ENCODE peak calls at places on chromosomes 6 and 20, in ten cellular contexts. A is OCI-LY7, K is GM06990, J is colonic mucosa, O is choroid plexus epithelial cell, C is mammary epithelial cell, W is fibroblast of the aortic adventitia, U is foreskin fibroblast, Y is adrenal gland, B is left lung. Q is an unnamed sample.

GRCh38 chr6:166605752-166606151 is 19.3 kb upstream of the RAMACL start:
- DNase-seq in U (no peak), K (no peak), C (no peak), W (no peak), O (no peak), A (no peak), Y (no peak), J (no peak), B (no peak), Q (no peak)

GRCh38 chr20:11003341-11003740 is 329.5 kb upstream of the JAG1 start:
- DNase-seq in B (no peak), C (peak; percentile 44), O (no peak), K (no peak), Y (no peak), J (no peak), W (no peak), A (no peak), U (no peak), Q (no peak)

GRCh38 chr20:51128198-51128597 is 105.3 kb upstream of the KCNG1 start:
- DNase-seq in J (no peak), Y (no peak), C (peak; percentile 84), W (peak; percentile 53), O (peak; percentile 95), B (no peak), A (peak; percentile 57), K (no peak), U (peak; percentile 69), Q (no peak)

GRCh38 chr6:50128420-50129005 is 78.8 kb upstream of the DEFB112 start:
- DNase-seq in U (no peak), W (peak; percentile 37), B (no peak), K (no peak), Y (no peak), A (peak; percentile 27), O (peak; percentile 46), C (no peak), J (no peak), Q (no peak)

GRCh38 chr20:7113577-7114466 is 346.3 kb downstream of the BMP2 start:
- DNase-seq in B (no peak), O (peak; percentile 79), K (no peak), U (peak; percentile 5), C (peak; percentile 43), W (peak; percentile 59), A (peak; percentile 37), Y (peak; percentile 22), J (no peak), Q (no peak)

GRCh38 chr6:26507658-26508057 is 7.6 kb downstream of the BTN1A1 start:
- DNase-seq in O (no peak), Y (no peak), B (no peak), C (no peak), W (no peak), A (no peak), J (no peak), U (no peak), K (no peak), Q (no peak)

GRCh38 chr20:16580127-16580526 is 6.9 kb upstream of the KIF16B start:
- DNase-seq in J (peak; percentile 40), O (peak; percentile 64), W (peak; percentile 80), C (peak; percentile 76), Y (no peak), K (no peak), B (no peak), A (no peak), U (peak; percentile 76), Q (peak; percentile 79)

GRCh38 chr6:145071836-145072235 is 663.5 kb downstream of the EPM2A start:
- DNase-seq in C (peak; percentile 74), B (no peak), Y (no peak), K (no peak), J (no peak), A (no peak), W (peak; percentile 10), U (peak; percentile 80), O (peak; percentile 60), Q (no peak)

GRCh38 chr6:17156112-17156921 is 54.5 kb downstream of the STMND1 start:
- DNase-seq in A (peak; percentile 67), B (no peak), W (peak; percentile 92), K (peak; percentile 25), Y (peak; percentile 84), J (peak; percentile 84), U (peak; percentile 69), C (peak; percentile 49), O (peak; percentile 94), Q (peak; percentile 64)

GRCh38 chr6:13538600-13538999 is 35.8 kb upstream of the SIRT5 start:
- DNase-seq in J (no peak), C (no peak), O (no peak), K (no peak), U (no peak), B (no peak), Y (no peak), A (no peak), W (no peak), Q (no peak)

GRCh38 chr6:53335224-53335994 is 13.3 kb downstream of the ELOVL5 start:
- DNase-seq in U (no peak), J (peak; percentile 40), C (peak; percentile 14), Y (no peak), A (peak; percentile 93), W (no peak), B (no peak), O (no peak), K (peak; percentile 75), Q (no peak)

GRCh38 chr6:53339424-53339823 is 9.3 kb downstream of the ELOVL5 start:
- DNase-seq in A (no peak), C (no peak), K (no peak), U (no peak), W (no peak), O (no peak), B (no peak), Y (no peak), J (no peak), Q (no peak)

GRCh38 chr6:53338304-53338703 is 10.4 kb downstream of the ELOVL5 start:
- DNase-seq in Y (no peak), W (no peak), B (no peak), O (no peak), U (no peak), A (no peak), C (no peak), K (no peak), J (no peak), Q (no peak)

GRCh38 chr6:53333439-53334408 is 15.0 kb downstream of the ELOVL5 start:
- DNase-seq in K (no peak), O (no peak), C (no peak), A (no peak), B (no peak), Y (no peak), W (no peak), J (no peak), U (no peak), Q (no peak)

DNA sequence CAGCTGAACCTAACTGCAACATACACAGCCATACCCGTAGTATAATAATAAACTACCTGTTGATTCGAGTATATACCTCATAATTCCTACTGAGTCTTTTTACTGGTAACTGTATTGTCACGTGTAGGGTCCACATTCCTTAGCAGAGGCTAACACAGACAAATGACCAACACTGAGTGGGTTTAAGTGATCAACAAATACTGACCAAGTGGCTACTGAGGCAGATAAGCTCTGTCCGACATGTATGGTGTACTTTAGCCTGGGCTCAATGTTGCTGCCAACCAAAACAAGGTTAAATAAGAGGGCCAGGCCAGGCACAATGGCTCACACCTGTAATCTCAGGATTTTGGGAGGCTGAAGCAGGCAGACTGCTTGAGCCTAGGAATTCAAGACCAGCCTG is 12.7 kb downstream of the ELOVL5 start:
- DNase-seq in O (no peak), A (no peak), W (no peak), C (no peak), K (no peak), U (no peak), B (no peak), Y (no peak), J (no peak), Q (no peak)
- H3K4me3 ChIP-seq in O (no peak overlapping the region), A (peak overlapping the region; percentile 67), W (no peak overlapping the region), C (no peak overlapping the region), K (peak overlapping the region; percentile 55), U (no peak overlapping the region), B (no peak overlapping the region), Y (no peak overlapping the region), J (no peak overlapping the region), Q (no peak overlapping the region)

GRCh38 chr6:34463299-34463698 is 2.6 kb upstream of the PACSIN1 start:
- DNase-seq in J (no peak), O (no peak), A (no peak), Y (no peak), C (no peak), K (no peak), W (no peak), U (no peak), B (no peak), Q (no peak)
- H3K4me3 ChIP-seq in J (no peak overlapping the region), O (no peak overlapping the region), A (no peak overlapping the region), Y (no peak overlapping the region), C (no peak overlapping the region), K (no peak overlapping the region), W (no peak overlapping the region), U (no peak overlapping the region), B (no peak overlapping the region), Q (no peak overlapping the region)

GRCh38 chr6:39792501-39793450 is 600 bp downstream of the DAAM2 start:
- DNase-seq in W (no peak), K (no peak), J (no peak), B (no peak), O (no peak), U (no peak), C (no peak), A (no peak), Y (no peak), Q (no peak)
- H3K4me3 ChIP-seq in W (peak overlapping the region; percentile 55), K (no peak overlapping the region), J (peak overlapping the region; percentile 42), B (peak overlapping the region; percentile 59), O (peak overlapping the region; percentile 61), U (peak overlapping the region; percentile 91), C (no peak overlapping the region), A (no peak overlapping the region), Y (peak overlapping the region; percentile 44), Q (peak overlapping the region; percentile 38)

GRCh38 chr20:263701-264100 is 6.2 kb downstream of the DEFB132 start:
- DNase-seq in W (no peak), K (no peak), U (no peak), B (no peak), A (no peak), C (no peak), O (no peak), J (no peak), Y (no peak), Q (no peak)

GRCh38 chr20:271069-271468 is 13.5 kb downstream of the DEFB132 start:
- DNase-seq in U (no peak), Y (no peak), A (no peak), B (no peak), O (no peak), J (no peak), K (no peak), C (no peak), W (no peak), Q (no peak)

GRCh38 chr20:270517-270916 is 13.0 kb downstream of the DEFB132 start:
- DNase-seq in C (no peak), J (no peak), B (no peak), K (no peak), W (no peak), A (no peak), U (no peak), Y (no peak), O (no peak), Q (no peak)

GRCh38 chr20:266604-267562 is 9.4 kb downstream of the DEFB132 start:
- DNase-seq in B (peak; percentile 81), Y (peak; percentile 92), U (peak; percentile 63), C (peak; percentile 58), K (peak; percentile 88), A (peak; percentile 83), W (peak; percentile 65), O (peak; percentile 78), J (peak; percentile 87), Q (peak; percentile 67)

DNA sequence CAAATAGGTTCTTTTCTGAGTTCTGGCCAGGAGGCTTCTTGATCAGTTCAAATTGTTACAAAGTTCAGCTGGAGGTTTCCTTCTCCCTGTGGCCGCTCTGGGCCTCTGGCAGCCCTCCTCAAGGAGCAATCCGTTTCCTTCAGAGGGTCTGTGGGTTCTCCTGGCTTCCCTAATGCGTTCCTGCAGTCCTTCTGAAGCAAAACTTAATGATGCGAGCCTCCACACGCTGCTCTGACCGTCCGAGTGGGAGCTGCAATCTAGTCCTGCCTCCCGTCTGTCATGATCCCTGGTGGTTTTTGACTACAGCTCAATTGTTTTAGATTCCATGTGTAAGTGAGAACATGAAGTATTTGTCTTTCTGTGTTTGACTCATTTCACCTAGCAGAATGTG is 8.7 kb downstream of the DEFB132 start:
- DNase-seq in K (no peak), A (no peak), Y (no peak), C (no peak), W (no peak), O (no peak), J (no peak), B (no peak), U (no peak), Q (no peak)
- H3K4me3 ChIP-seq in K (no peak overlapping the region), A (no peak overlapping the region), Y (no peak overlapping the region), C (no peak overlapping the region), W (no peak overlapping the region), O (no peak overlapping the region), J (no peak overlapping the region), B (no peak overlapping the region), U (no peak overlapping the region), Q (no peak overlapping the region)

Q was measured in LNCaP clone FGC.